ENCODE peak calls at places on chromosomes 6 and 20, in ten cellular contexts. K is memory B cell; S is GM12891; V is left colon; M is T-helper 2 cell; O is RWPE2; R is stimulated activated CD4-positive, alpha-beta T cell treated with anti-CD3 and anti-CD28 coated beads, Interleukin-2, amount 100 ng/mL, for 48 hours; Y is naive B cell; W is stomach; E is CD14-positive monocyte. A is an unnamed sample.

GRCh38 chr20:38057351-38057972 is 23.9 kb downstream of the RPRD1B start:
- DNase-seq in K (peak), S (peak), V (peak), M (peak), O (peak), R (peak), Y (peak), W (peak), E (peak), A (peak)

GRCh38 chr6:36120979-36121706 is 9.2 kb upstream of the MAPK13 start:
- DNase-seq in K (no peak), S (no peak), V (peak), M (peak), O (no peak), R (peak), Y (peak), W (peak), E (peak), A (no peak)

GRCh38 chr20:35842361-35842760 is 70.5 kb downstream of the PHF20 start:
- DNase-seq in K (no peak), S (no peak), V (no peak), M (no peak), O (no peak), R (no peak), Y (no peak), W (no peak), E (no peak), A (no peak)

GRCh38 chr6:29793036-29793356 is 34.6 kb upstream of the HLA-G start:
- DNase-seq in K (no peak), S (no peak), V (no peak), M (no peak), O (no peak), R (no peak), Y (no peak), W (no peak), E (no peak), A (no peak)

GRCh38 chr6:99514089-99514488 is 1.1 kb downstream of the USP45 start:
- DNase-seq in K (no peak), S (no peak), V (no peak), M (no peak), O (no peak), R (no peak), Y (no peak), W (no peak), E (no peak), A (no peak)

GRCh38 chr6:10138917-10139316 is 276.0 kb downstream of the TFAP2A start:
- DNase-seq in K (no peak), S (no peak), V (no peak), M (no peak), O (no peak), R (no peak), Y (no peak), W (no peak), E (no peak), A (no peak)

GRCh38 chr6:13916230-13916944 is 8.4 kb upstream of the RNF182 start:
- DNase-seq in K (no peak), S (no peak), V (no peak), M (no peak), O (no peak), R (no peak), Y (no peak), W (no peak), E (no peak), A (no peak)

GRCh38 chr6:88891135-88891845 is 72.1 kb downstream of the RNGTT start:
- DNase-seq in K (no peak), S (no peak), V (no peak), M (no peak), O (no peak), R (no peak), Y (no peak), W (no peak), E (no peak), A (no peak)

GRCh38 chr6:151806757-151807512 is 547 bp upstream of the ESR1 start:
- DNase-seq in K (peak), S (no peak), V (no peak), M (no peak), O (no peak), R (no peak), Y (no peak), W (no peak), E (no peak), A (no peak)

GRCh38 chr20:64148581-64148980 is 15.7 kb upstream of the MYT1 start:
- DNase-seq in K (no peak), S (no peak), V (no peak), M (no peak), O (peak), R (no peak), Y (no peak), W (no peak), E (no peak), A (no peak)

GRCh38 chr6:37391100-37391499 is 37.3 kb downstream of the RNF8 start:
- DNase-seq in K (no peak), S (no peak), V (no peak), M (no peak), O (no peak), R (no peak), Y (no peak), W (no peak), E (no peak), A (no peak)

GRCh38 chr20:17663040-17663399 is 19.0 kb downstream of the RRBP1 start:
- DNase-seq in K (no peak), S (no peak), V (peak), M (no peak), O (peak), R (no peak), Y (no peak), W (no peak), E (no peak), A (peak)

GRCh38 chr20:7770578-7770977 is 169.7 kb downstream of the HAO1 start:
- DNase-seq in K (no peak), S (no peak), V (no peak), M (no peak), O (no peak), R (no peak), Y (no peak), W (no peak), E (no peak), A (no peak)

GRCh38 chr20:42041000-42041565 is 422.9 kb upstream of the CHD6 start:
- DNase-seq in K (no peak), S (no peak), V (no peak), M (no peak), O (no peak), R (no peak), Y (no peak), W (no peak), E (no peak), A (no peak)

GRCh38 chr6:28923318-28924102 is at the start of gene TRIM27:
- DNase-seq in K (peak), S (peak), V (peak), M (peak), O (peak), R (peak), Y (peak), W (peak), E (peak), A (peak)

GRCh38 chr20:40781979-40782378 is 92.9 kb upstream of the MAFB start:
- DNase-seq in K (no peak), S (no peak), V (no peak), M (no peak), O (no peak), R (no peak), Y (no peak), W (no peak), E (peak), A (no peak)

GRCh38 chr20:37071481-37071911 is 24.3 kb downstream of the RBL1 start:
- DNase-seq in K (no peak), S (no peak), V (no peak), M (peak), O (peak), R (peak), Y (no peak), W (no peak), E (no peak), A (no peak)

GRCh38 chr20:38286586-38287502 is 17.1 kb upstream of the BPI start:
- DNase-seq in K (no peak), S (no peak), V (no peak), M (no peak), O (peak), R (no peak), Y (no peak), W (no peak), E (no peak), A (peak)

GRCh38 chr6:88499436-88499835 is 333.3 kb upstream of the CNR1 start:
- DNase-seq in K (no peak), S (no peak), V (no peak), M (no peak), O (no peak), R (no peak), Y (no peak), W (no peak), E (no peak), A (no peak)